ENCODE peak calls at places on chromosomes 5 and 9, in ten cellular contexts. One of them, this sample, is unnamed.

GRCh38 chr5:65611524-65611923 is 12.6 kb downstream of the TRIM23 start:
- DNase-seq in lower lobe of right lung: no peak
- DNase-seq in pancreas: peak; percentile 52
- DNase-seq in uterus: no peak
- DNase-seq in skeletal muscle cell: no peak
- DNase-seq in CD4-positive, CD25-positive, alpha-beta regulatory T cell: no peak
- DNase-seq in mesendoderm: peak; percentile 80
- DNase-seq in heart right ventricle: no peak
- DNase-seq in PC-9: peak; percentile 19
- DNase-seq in H7: no peak
- DNase-seq in this sample: no peak

GRCh38 chr9:12856608-12857007 is 81.8 kb downstream of the LURAP1L start:
- DNase-seq in PC-9: no peak
- DNase-seq in CD4-positive, CD25-positive, alpha-beta regulatory T cell: no peak
- DNase-seq in H7: peak; percentile 2
- DNase-seq in uterus: no peak
- DNase-seq in lower lobe of right lung: no peak
- DNase-seq in pancreas: no peak
- DNase-seq in heart right ventricle: no peak
- DNase-seq in mesendoderm: peak; percentile 80
- DNase-seq in skeletal muscle cell: no peak
- DNase-seq in this sample: no peak

GRCh38 chr9:106731910-106732309 is 131.1 kb upstream of the ZNF462 start:
- DNase-seq in CD4-positive, CD25-positive, alpha-beta regulatory T cell: no peak
- DNase-seq in PC-9: no peak
- DNase-seq in heart right ventricle: no peak
- DNase-seq in H7: no peak
- DNase-seq in lower lobe of right lung: no peak
- DNase-seq in pancreas: no peak
- DNase-seq in skeletal muscle cell: no peak
- DNase-seq in mesendoderm: no peak
- DNase-seq in uterus: no peak
- DNase-seq in this sample: no peak

GRCh38 chr9:134242706-134243105 is 78.3 kb upstream of the RNU6ATAC start:
- DNase-seq in PC-9: no peak
- DNase-seq in skeletal muscle cell: no peak
- DNase-seq in uterus: no peak
- DNase-seq in CD4-positive, CD25-positive, alpha-beta regulatory T cell: no peak
- DNase-seq in H7: no peak
- DNase-seq in mesendoderm: no peak
- DNase-seq in pancreas: no peak
- DNase-seq in heart right ventricle: peak; percentile 2
- DNase-seq in lower lobe of right lung: no peak
- DNase-seq in this sample: no peak

GRCh38 chr5:53733853-53734252 is 173.4 kb downstream of the NDUFS4 start:
- DNase-seq in lower lobe of right lung: no peak
- DNase-seq in heart right ventricle: no peak
- DNase-seq in PC-9: no peak
- DNase-seq in pancreas: no peak
- DNase-seq in uterus: no peak
- DNase-seq in skeletal muscle cell: no peak
- DNase-seq in H7: peak; percentile 16
- DNase-seq in mesendoderm: peak; percentile 37
- DNase-seq in CD4-positive, CD25-positive, alpha-beta regulatory T cell: no peak
- DNase-seq in this sample: no peak

GRCh38 chr9:108258640-108259039 is 597.1 kb downstream of the ACTL7B start:
- DNase-seq in skeletal muscle cell: no peak
- DNase-seq in lower lobe of right lung: no peak
- DNase-seq in PC-9: no peak
- DNase-seq in heart right ventricle: no peak
- DNase-seq in CD4-positive, CD25-positive, alpha-beta regulatory T cell: no peak
- DNase-seq in mesendoderm: no peak
- DNase-seq in pancreas: no peak
- DNase-seq in H7: no peak
- DNase-seq in uterus: no peak
- DNase-seq in this sample: no peak

GRCh38 chr9:224540-225520 is 10.2 kb downstream of the DOCK8 start:
- DNase-seq in H7: no peak
- DNase-seq in skeletal muscle cell: no peak
- DNase-seq in CD4-positive, CD25-positive, alpha-beta regulatory T cell: no peak
- DNase-seq in lower lobe of right lung: no peak
- DNase-seq in mesendoderm: peak; percentile 64
- DNase-seq in pancreas: no peak
- DNase-seq in heart right ventricle: no peak
- DNase-seq in PC-9: peak; percentile 15
- DNase-seq in uterus: no peak
- DNase-seq in this sample: no peak

GRCh38 chr5:109682383-109682782 is 7.3 kb upstream of the MAN2A1 start:
- DNase-seq in heart right ventricle: no peak
- DNase-seq in pancreas: no peak
- DNase-seq in lower lobe of right lung: no peak
- DNase-seq in skeletal muscle cell: no peak
- DNase-seq in PC-9: no peak
- DNase-seq in H7: no peak
- DNase-seq in uterus: no peak
- DNase-seq in mesendoderm: peak; percentile 74
- DNase-seq in CD4-positive, CD25-positive, alpha-beta regulatory T cell: no peak
- DNase-seq in this sample: no peak

GRCh38 chr9:6113312-6113711 is 97.9 kb upstream of the RANBP6 start:
- DNase-seq in mesendoderm: no peak
- DNase-seq in skeletal muscle cell: no peak
- DNase-seq in heart right ventricle: no peak
- DNase-seq in lower lobe of right lung: no peak
- DNase-seq in uterus: no peak
- DNase-seq in CD4-positive, CD25-positive, alpha-beta regulatory T cell: no peak
- DNase-seq in pancreas: no peak
- DNase-seq in H7: no peak
- DNase-seq in PC-9: no peak
- DNase-seq in this sample: no peak

GRCh38 chr5:179393078-179393477 is 47.8 kb upstream of the ADAMTS2 start:
- DNase-seq in pancreas: no peak
- DNase-seq in PC-9: no peak
- DNase-seq in H7: no peak
- DNase-seq in uterus: no peak
- DNase-seq in CD4-positive, CD25-positive, alpha-beta regulatory T cell: no peak
- DNase-seq in mesendoderm: no peak
- DNase-seq in lower lobe of right lung: no peak
- DNase-seq in heart right ventricle: no peak
- DNase-seq in skeletal muscle cell: peak; percentile 20
- DNase-seq in this sample: no peak

GRCh38 chr9:38360880-38361836 is 31.3 kb upstream of the ALDH1B1 start:
- DNase-seq in CD4-positive, CD25-positive, alpha-beta regulatory T cell: no peak
- DNase-seq in lower lobe of right lung: no peak
- DNase-seq in heart right ventricle: no peak
- DNase-seq in mesendoderm: peak; percentile 56
- DNase-seq in uterus: peak; percentile 10
- DNase-seq in skeletal muscle cell: no peak
- DNase-seq in pancreas: no peak
- DNase-seq in H7: no peak
- DNase-seq in PC-9: no peak
- DNase-seq in this sample: no peak

GRCh38 chr5:54988218-54988617 is 2.8 kb upstream of the ESM1 start:
- DNase-seq in pancreas: no peak
- DNase-seq in mesendoderm: no peak
- DNase-seq in heart right ventricle: no peak
- DNase-seq in uterus: no peak
- DNase-seq in CD4-positive, CD25-positive, alpha-beta regulatory T cell: no peak
- DNase-seq in lower lobe of right lung: no peak
- DNase-seq in PC-9: no peak
- DNase-seq in skeletal muscle cell: no peak
- DNase-seq in H7: no peak
- DNase-seq in this sample: no peak

GRCh38 chr9:131334568-131335105 is 45.1 kb downstream of the PLPP7 start:
- DNase-seq in heart right ventricle: peak; percentile 74
- DNase-seq in skeletal muscle cell: peak; percentile 37
- DNase-seq in pancreas: no peak
- DNase-seq in uterus: no peak
- DNase-seq in CD4-positive, CD25-positive, alpha-beta regulatory T cell: no peak
- DNase-seq in mesendoderm: no peak
- DNase-seq in H7: peak; percentile 73
- DNase-seq in PC-9: no peak
- DNase-seq in lower lobe of right lung: peak; percentile 41
- DNase-seq in this sample: no peak

GRCh38 chr5:73232266-73233041 is 59.5 kb downstream of the TMEM174 start:
- DNase-seq in pancreas: no peak
- DNase-seq in H7: peak; percentile 69
- DNase-seq in mesendoderm: peak; percentile 43
- DNase-seq in skeletal muscle cell: no peak
- DNase-seq in lower lobe of right lung: no peak
- DNase-seq in uterus: no peak
- DNase-seq in PC-9: no peak
- DNase-seq in heart right ventricle: no peak
- DNase-seq in CD4-positive, CD25-positive, alpha-beta regulatory T cell: no peak
- DNase-seq in this sample: no peak

GRCh38 chr9:91603940-91604339 is 180.3 kb upstream of the NFIL3 start:
- DNase-seq in skeletal muscle cell: no peak
- DNase-seq in mesendoderm: no peak
- DNase-seq in pancreas: no peak
- DNase-seq in heart right ventricle: no peak
- DNase-seq in lower lobe of right lung: no peak
- DNase-seq in CD4-positive, CD25-positive, alpha-beta regulatory T cell: no peak
- DNase-seq in H7: no peak
- DNase-seq in PC-9: no peak
- DNase-seq in uterus: no peak
- DNase-seq in this sample: no peak

GRCh38 chr9:135098400-135099105 is 11.1 kb downstream of the OLFM1 start:
- DNase-seq in uterus: no peak
- DNase-seq in PC-9: peak; percentile 13
- DNase-seq in mesendoderm: peak; percentile 79
- DNase-seq in heart right ventricle: no peak
- DNase-seq in pancreas: no peak
- DNase-seq in H7: peak; percentile 92
- DNase-seq in lower lobe of right lung: no peak
- DNase-seq in CD4-positive, CD25-positive, alpha-beta regulatory T cell: no peak
- DNase-seq in skeletal muscle cell: no peak
- DNase-seq in this sample: no peak

GRCh38 chr5:144864113-144864512 is 693.4 kb downstream of the KCTD16 start:
- DNase-seq in H7: no peak
- DNase-seq in mesendoderm: no peak
- DNase-seq in lower lobe of right lung: no peak
- DNase-seq in PC-9: no peak
- DNase-seq in heart right ventricle: no peak
- DNase-seq in CD4-positive, CD25-positive, alpha-beta regulatory T cell: no peak
- DNase-seq in pancreas: no peak
- DNase-seq in uterus: no peak
- DNase-seq in skeletal muscle cell: no peak
- DNase-seq in this sample: no peak

GRCh38 chr9:125748511-125749099 is 1.4 kb downstream of the PBX3 start:
- DNase-seq in H7: peak; percentile 59
- DNase-seq in lower lobe of right lung: no peak
- DNase-seq in pancreas: no peak
- DNase-seq in uterus: no peak
- DNase-seq in mesendoderm: peak; percentile 39
- DNase-seq in PC-9: no peak
- DNase-seq in skeletal muscle cell: no peak
- DNase-seq in heart right ventricle: peak; percentile 13
- DNase-seq in CD4-positive, CD25-positive, alpha-beta regulatory T cell: no peak
- DNase-seq in this sample: peak; percentile 30
- H3K4me3 ChIP-seq in H7: peak overlapping the region; percentile 91
- H3K4me3 ChIP-seq in lower lobe of right lung: peak overlapping the region; percentile 90
- H3K4me3 ChIP-seq in pancreas: peak overlapping the region; percentile 86
- H3K4me3 ChIP-seq in uterus: peak overlapping the region; percentile 74
- H3K4me3 ChIP-seq in mesendoderm: peak overlapping the region; percentile 27
- H3K4me3 ChIP-seq in PC-9: peak overlapping the region; percentile 85
- H3K4me3 ChIP-seq in skeletal muscle cell: peak overlapping the region; percentile 89
- H3K4me3 ChIP-seq in heart right ventricle: peak overlapping the region; percentile 94
- H3K4me3 ChIP-seq in CD4-positive, CD25-positive, alpha-beta regulatory T cell: peak overlapping the region; percentile 89
- H3K4me3 ChIP-seq in this sample: peak overlapping the region; percentile 95

DNA sequence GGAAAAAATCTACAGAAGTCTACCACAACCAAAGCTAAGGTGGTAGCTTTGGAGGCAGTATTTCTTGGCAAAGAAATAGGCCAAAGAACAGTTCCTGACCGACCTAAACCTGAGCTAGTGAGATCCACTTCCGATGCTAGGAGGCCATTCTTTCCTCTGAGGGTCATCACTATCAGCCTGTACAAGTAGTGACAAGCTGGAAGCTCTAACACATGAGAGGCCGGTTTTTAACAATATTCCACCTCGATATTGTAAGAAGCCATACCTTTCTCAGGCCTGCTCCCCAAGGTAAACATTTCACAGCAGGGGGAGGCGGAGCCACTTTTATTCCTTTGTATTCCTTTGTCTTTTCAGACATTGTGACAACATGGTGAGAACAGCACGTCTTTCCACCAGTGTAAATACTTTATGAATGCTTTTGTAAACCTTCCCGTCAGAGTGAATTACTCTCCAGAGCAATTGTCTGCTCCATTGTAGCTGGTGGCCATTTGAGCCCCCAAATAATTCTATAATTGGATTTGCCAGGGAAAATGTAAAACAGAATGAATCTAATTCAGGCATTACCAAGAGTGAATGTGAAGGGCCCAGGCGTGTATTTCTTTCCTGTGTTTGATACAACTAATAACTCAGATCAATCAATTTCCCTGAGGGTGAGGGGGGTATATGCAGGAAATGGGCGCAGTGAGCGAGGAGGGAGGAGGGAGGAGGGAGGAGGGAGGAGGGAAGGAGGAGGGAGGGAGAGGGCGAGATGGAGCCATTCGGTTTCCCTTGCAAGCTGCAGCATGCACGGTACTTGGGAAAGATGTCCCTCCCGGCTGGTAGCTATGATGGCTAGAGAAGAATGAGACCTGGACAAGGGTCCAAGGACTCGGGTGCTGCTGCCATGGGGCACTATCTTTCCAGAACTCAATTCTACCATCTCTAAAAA is 166.6 kb downstream of the CDK5RAP2 start:
- DNase-seq in PC-9: no peak
- DNase-seq in lower lobe of right lung: no peak
- DNase-seq in H7: peak; percentile 50
- DNase-seq in CD4-positive, CD25-positive, alpha-beta regulatory T cell: no peak
- DNase-seq in mesendoderm: peak; percentile 55
- DNase-seq in pancreas: no peak
- DNase-seq in heart right ventricle: no peak
- DNase-seq in uterus: no peak
- DNase-seq in skeletal muscle cell: no peak
- DNase-seq in this sample: no peak
- H3K4me3 ChIP-seq in PC-9: no peak overlapping the region
- H3K4me3 ChIP-seq in lower lobe of right lung: no peak overlapping the region
- H3K4me3 ChIP-seq in H7: no peak overlapping the region
- H3K4me3 ChIP-seq in CD4-positive, CD25-positive, alpha-beta regulatory T cell: no peak overlapping the region
- H3K4me3 ChIP-seq in mesendoderm: no peak overlapping the region
- H3K4me3 ChIP-seq in pancreas: no peak overlapping the region
- H3K4me3 ChIP-seq in heart right ventricle: no peak overlapping the region
- H3K4me3 ChIP-seq in uterus: no peak overlapping the region
- H3K4me3 ChIP-seq in skeletal muscle cell: no peak overlapping the region
- H3K4me3 ChIP-seq in this sample: no peak overlapping the region

GRCh38 chr9:32578976-32579375 is 6.0 kb upstream of the NDUFB6 start:
- DNase-seq in heart right ventricle: no peak
- DNase-seq in skeletal muscle cell: no peak
- DNase-seq in mesendoderm: no peak
- DNase-seq in lower lobe of right lung: no peak
- DNase-seq in pancreas: no peak
- DNase-seq in PC-9: no peak
- DNase-seq in uterus: no peak
- DNase-seq in H7: no peak
- DNase-seq in CD4-positive, CD25-positive, alpha-beta regulatory T cell: no peak
- DNase-seq in this sample: no peak
- H3K4me3 ChIP-seq in heart right ventricle: no peak overlapping the region
- H3K4me3 ChIP-seq in skeletal muscle cell: no peak overlapping the region
- H3K4me3 ChIP-seq in mesendoderm: no peak overlapping the region
- H3K4me3 ChIP-seq in lower lobe of right lung: no peak overlapping the region
- H3K4me3 ChIP-seq in pancreas: no peak overlapping the region
- H3K4me3 ChIP-seq in PC-9: no peak overlapping the region
- H3K4me3 ChIP-seq in uterus: no peak overlapping the region
- H3K4me3 ChIP-seq in H7: no peak overlapping the region
- H3K4me3 ChIP-seq in CD4-positive, CD25-positive, alpha-beta regulatory T cell: no peak overlapping the region
- H3K4me3 ChIP-seq in this sample: no peak overlapping the region

GRCh38 chr9:21557428-21557768 is 75.3 kb upstream of the IFNE start:
- DNase-seq in uterus: no peak
- DNase-seq in mesendoderm: no peak
- DNase-seq in skeletal muscle cell: no peak
- DNase-seq in PC-9: no peak
- DNase-seq in H7: no peak
- DNase-seq in heart right ventricle: no peak
- DNase-seq in pancreas: no peak
- DNase-seq in CD4-positive, CD25-positive, alpha-beta regulatory T cell: no peak
- DNase-seq in lower lobe of right lung: no peak
- DNase-seq in this sample: no peak
- H3K4me3 ChIP-seq in uterus: no peak overlapping the region
- H3K4me3 ChIP-seq in mesendoderm: no peak overlapping the region
- H3K4me3 ChIP-seq in skeletal muscle cell: peak overlapping the region; percentile 96
- H3K4me3 ChIP-seq in PC-9: peak overlapping the region; percentile 80
- H3K4me3 ChIP-seq in H7: no peak overlapping the region
- H3K4me3 ChIP-seq in heart right ventricle: no peak overlapping the region
- H3K4me3 ChIP-seq in pancreas: no peak overlapping the region
- H3K4me3 ChIP-seq in CD4-positive, CD25-positive, alpha-beta regulatory T cell: no peak overlapping the region
- H3K4me3 ChIP-seq in lower lobe of right lung: no peak overlapping the region
- H3K4me3 ChIP-seq in this sample: no peak overlapping the region

This sample was measured in GM06990.